ENCODE peak calls at places on chromosomes 5 and 9, in four cellular contexts. T, C, J and R are unnamed samples.

GRCh38 chr9:35616681-35617459 is 1.3 kb downstream of the CD72 start:
- DNase-seq in C (peak; percentile 81), T (peak; percentile 75), J (peak; percentile 51), R (peak; percentile 82)

GRCh38 chr5:73412597-73412988 is 36.0 kb downstream of the FOXD1 start:
- DNase-seq in J (no peak), T (peak; percentile 70), C (no peak), R (no peak)

GRCh38 chr9:127180457-127181314 is 58.3 kb upstream of the ANGPTL2 start:
- DNase-seq in T (no peak), J (no peak), C (no peak), R (peak; percentile 54)

GRCh38 chr5:135398160-135398854 is 724 bp downstream of the MACROH2A1 start:
- DNase-seq in J (peak; percentile 80), T (peak; percentile 58), C (peak; percentile 66), R (no peak)

GRCh38 chr5:125064610-125065009 is 318.2 kb upstream of the ZNF608 start:
- DNase-seq in J (peak; percentile 42), T (no peak), C (no peak), R (no peak)

GRCh38 chr9:126721531-126722098 is 83.2 kb upstream of the ZBTB43 start:
- DNase-seq in C (no peak), J (no peak), T (no peak), R (no peak)

GRCh38 chr5:134902071-134902801 is 2.7 kb upstream of the PCBD2 start:
- DNase-seq in C (peak; percentile 81), T (no peak), J (no peak), R (no peak)

GRCh38 chr9:129411501-129412175 is 209.3 kb downstream of the C9orf50 start:
- DNase-seq in C (no peak), J (no peak), T (no peak), R (no peak)

GRCh38 chr9:95505676-95506437 is 10.9 kb downstream of the PTCH1 start:
- DNase-seq in J (peak; percentile 93), C (peak; percentile 49), T (peak; percentile 72), R (peak; percentile 78)

GRCh38 chr5:24365406-24365805 is 279.4 kb downstream of the CDH10 start:
- DNase-seq in T (no peak), J (no peak), C (no peak), R (no peak)

GRCh38 chr9:129270903-129271431 is 92.9 kb upstream of the IER5L start:
- DNase-seq in J (no peak), C (peak; percentile 93), T (no peak), R (no peak)

GRCh38 chr5:124570285-124571035 is 176.0 kb downstream of the ZNF608 start:
- DNase-seq in C (no peak), J (no peak), T (no peak), R (no peak)

GRCh38 chr5:120510994-120511686 is 47.0 kb downstream of the PRR16 start:
- DNase-seq in C (no peak), J (no peak), T (no peak), R (no peak)

GRCh38 chr9:125472926-125473701 is 211.5 kb downstream of the GAPVD1 start:
- DNase-seq in J (peak; percentile 51), C (no peak), T (peak; percentile 47), R (no peak)

GRCh38 chr5:67350600-67351315 is 154.2 kb upstream of the CD180 start:
- DNase-seq in T (no peak), C (no peak), J (no peak), R (no peak)

GRCh38 chr5:6401410-6401809 is 23.1 kb upstream of the MED10 start:
- DNase-seq in J (no peak), C (no peak), T (no peak), R (no peak)

GRCh38 chr9:82665324-82665723 is 397.6 kb downstream of the RASEF start:
- DNase-seq in J (no peak), T (no peak), C (no peak), R (no peak)

GRCh38 chr5:165607026-165607425 is 2101.6 kb downstream of the MAT2B start:
- DNase-seq in C (no peak), J (no peak), T (no peak), R (no peak)

GRCh38 chr9:15401266-15401665 is 21.4 kb upstream of the SNAPC3 start:
- DNase-seq in J (no peak), C (no peak), T (peak; percentile 19), R (no peak)

GRCh38 chr9:131138676-131139075 is 13.3 kb downstream of the NUP214 start:
- DNase-seq in C (no peak), J (no peak), T (no peak), R (no peak)

GRCh38 chr5:419970-420369 is 23.0 kb upstream of the EXOC3 start:
- DNase-seq in C (no peak), T (no peak), J (no peak), R (no peak)

GRCh38 chr9:137252555-137253506 is 1.7 kb downstream of the STPG3 start:
- DNase-seq in J (peak; percentile 43), T (no peak), C (no peak), R (no peak)

GRCh38 chr5:177390363-177391300 is 6.4 kb downstream of the SLC34A1 start:
- DNase-seq in T (peak; percentile 91), J (peak; percentile 91), C (peak; percentile 92), R (peak; percentile 87)

GRCh38 chr5:175694371-175695160 is 36.7 kb downstream of the HRH2 start:
- DNase-seq in T (no peak), C (no peak), J (no peak), R (no peak)

GRCh38 chr5:150122158-150122510 is 33.5 kb downstream of the PDGFRB start:
- DNase-seq in C (peak; percentile 60), J (peak; percentile 61), T (peak; percentile 40), R (peak; percentile 54)

GRCh38 chr9:133171161-133171955 is 7.6 kb upstream of the GBGT1 start:
- DNase-seq in C (no peak), T (no peak), J (peak; percentile 1), R (no peak)

GRCh38 chr5:88886756-88887741 is 4.1 kb upstream of the MEF2C start:
- DNase-seq in J (no peak), T (no peak), C (peak; percentile 75), R (no peak)

GRCh38 chr9:113511856-113512761 is 48.6 kb downstream of the RGS3 start:
- DNase-seq in T (peak; percentile 32), C (peak; percentile 83), J (peak; percentile 60), R (no peak)

GRCh38 chr9:103942652-103943051 is 151.5 kb upstream of the SMC2 start:
- DNase-seq in C (no peak), J (no peak), T (no peak), R (no peak)

GRCh38 chr5:178673801-178674200 is 47.0 kb upstream of the CLK4 start:
- DNase-seq in J (no peak), C (no peak), T (no peak), R (no peak)

GRCh38 chr5:33524476-33524875 is 83.7 kb downstream of the TARS1 start:
- DNase-seq in C (no peak), J (no peak), T (no peak), R (no peak)

GRCh38 chr9:111148994-111149759 is 110.9 kb upstream of the LPAR1 start:
- DNase-seq in C (peak; percentile 57), T (no peak), J (no peak), R (no peak)

GRCh38 chr5:120605325-120606079 is 141.4 kb downstream of the PRR16 start:
- DNase-seq in J (no peak), T (no peak), C (no peak), R (no peak)

GRCh38 chr5:150671509-150672236 is 10.6 kb downstream of the MYOZ3 start:
- DNase-seq in C (no peak), T (no peak), J (peak; percentile 32), R (no peak)